ENCODE peak calls at places on chromosomes 6 and 20, in eight cellular contexts. G is cardiac muscle cell; F is effector CD4-positive, alpha-beta T cell; N is amniotic stem cell; K is psoas muscle; W is stimulated activated CD8-positive, alpha-beta memory T cell treated with anti-CD3 and anti-CD28 coated beads, Interleukin-2, amount 100 ng/mL, for 1 hour; V is activated T-helper 1 cell treated with anti-CD3 and anti-CD28 coated beads, Interleukin-12 subunit alpha, Interleukin-12 subunit beta, Interleukin-2, Interleukin-4 antibody, amounts not matched to agents 30 ng/mL and 10 ng/mL and 1 ng/mL, durations not matched to agents 14 hours and 24 hours and 36 hours; H is Calu3. Q is an unnamed sample.

GRCh38 chr6:167207527-167207926 is 49.7 kb upstream of the GPR31 start:
- DNase-seq in V (no peak), G (no peak), F (no peak), N (no peak), W (no peak), K (no peak), H (no peak), Q (no peak)

GRCh38 chr6:84867521-84867920 is 103.1 kb upstream of the TBX18 start:
- DNase-seq in H (peak), W (no peak), V (no peak), K (no peak), G (peak), F (no peak), N (no peak), Q (no peak)

GRCh38 chr6:154156135-154156948 is 117.3 kb downstream of the OPRM1 start:
- DNase-seq in V (peak), W (peak), N (peak), H (peak), K (no peak), G (peak), F (peak), Q (peak)

GRCh38 chr6:15431762-15432495 is 186.1 kb downstream of the JARID2 start:
- DNase-seq in K (peak), G (peak), N (no peak), W (no peak), V (no peak), H (no peak), F (no peak), Q (peak)

GRCh38 chr6:52975580-52975979 is 19.5 kb downstream of the GSTA4 start:
- DNase-seq in F (no peak), H (no peak), G (peak), V (no peak), N (no peak), K (no peak), W (no peak), Q (no peak)

GRCh38 chr6:116556065-116556464 is 2.5 kb downstream of the CALHM4 start:
- DNase-seq in W (no peak), F (no peak), H (no peak), N (peak), K (no peak), G (peak), V (no peak), Q (no peak)

GRCh38 chr6:13526718-13527668 is 39.6 kb upstream of the GFOD1 start:
- DNase-seq in N (no peak), V (no peak), F (no peak), W (no peak), K (peak), G (peak), H (no peak), Q (no peak)

GRCh38 chr6:134979142-134979541 is 29.2 kb upstream of the ALDH8A1 start:
- DNase-seq in F (no peak), H (no peak), K (no peak), N (no peak), V (peak), W (no peak), G (no peak), Q (no peak)

GRCh38 chr6:143007626-143008025 is 53.1 kb upstream of the AIG1 start:
- DNase-seq in W (no peak), N (no peak), H (no peak), G (peak), V (no peak), K (no peak), F (no peak), Q (no peak)

GRCh38 chr6:29722773-29723665 is at the start of gene HLA-F:
- DNase-seq in G (peak), H (peak), N (peak), V (peak), K (peak), F (peak), W (peak), Q (peak)

GRCh38 chr6:145758086-145758485 is 22.8 kb upstream of the EPM2A start:
- DNase-seq in F (no peak), K (no peak), G (no peak), N (no peak), H (no peak), W (no peak), V (no peak), Q (no peak)

GRCh38 chr6:10271982-10272381 is 142.9 kb downstream of the TFAP2A start:
- DNase-seq in K (no peak), V (no peak), W (no peak), F (no peak), H (no peak), N (no peak), G (no peak), Q (no peak)

GRCh38 chr6:133952815-133953633 is at the start of gene TBPL1:
- DNase-seq in H (peak), K (peak), V (peak), N (peak), W (peak), F (peak), G (peak), Q (peak)

GRCh38 chr6:903746-904145 is 210.8 kb upstream of the EXOC2 start:
- DNase-seq in K (no peak), G (no peak), H (peak), F (no peak), N (no peak), V (no peak), W (no peak), Q (no peak)

GRCh38 chr20:10611357-10611756 is 62.4 kb downstream of the JAG1 start:
- DNase-seq in V (no peak), W (no peak), F (no peak), K (peak), H (peak), N (no peak), G (peak), Q (no peak)

GRCh38 chr6:89509719-89510339 is 76.9 kb downstream of the ANKRD6 start:
- DNase-seq in H (no peak), K (no peak), F (no peak), W (no peak), V (no peak), N (no peak), G (peak), Q (no peak)